ENCODE peak calls at places on chromosome 4, in six cellular contexts. U is IMR-90, Z is pancreas, T is RWPE2, W is MM.1S, H is colonic mucosa. J is an unnamed sample.

GRCh38 chr4:71020611-71021010 is 27.2 kb downstream of the DCK start:
- DNase-seq in H (no peak), U (peak; percentile 23), Z (no peak), W (no peak), T (no peak), J (no peak)

GRCh38 chr4:131348258-131348657 is 1800.8 kb upstream of the PCDH10 start:
- DNase-seq in W (peak; percentile 48), Z (no peak), U (no peak), T (no peak), H (no peak), J (no peak)

GRCh38 chr4:23324291-23324690 is 565.6 kb downstream of the PPARGC1A start:
- DNase-seq in U (no peak), W (no peak), Z (no peak), H (no peak), T (no peak), J (no peak)

GRCh38 chr4:152776352-152776751 is 3.2 kb downstream of the TIGD4 start:
- DNase-seq in U (peak; percentile 18), T (no peak), W (no peak), H (no peak), Z (no peak), J (no peak)

GRCh38 chr4:150135134-150135773 is 57.0 kb downstream of the DCLK2 start:
- DNase-seq in U (peak; percentile 52), T (no peak), H (no peak), Z (no peak), W (peak; percentile 43), J (no peak)

GRCh38 chr4:77372375-77372774 is 215.4 kb downstream of the CCNG2 start:
- DNase-seq in H (no peak), T (no peak), Z (no peak), U (no peak), W (no peak), J (no peak)

GRCh38 chr4:87525636-87526035 is 3.5 kb downstream of the SPARCL1 start:
- DNase-seq in T (no peak), H (no peak), W (no peak), U (peak; percentile 25), Z (no peak), J (peak; percentile 20)

GRCh38 chr4:122045533-122045932 is 93.7 kb upstream of the TRPC3 start:
- DNase-seq in H (no peak), U (peak; percentile 96), T (peak; percentile 93), W (no peak), Z (no peak), J (peak; percentile 94)

GRCh38 chr4:141065872-141066271 is 67.4 kb downstream of the RNF150 start:
- DNase-seq in T (no peak), W (no peak), U (no peak), H (no peak), Z (no peak), J (no peak)

GRCh38 chr4:183751081-183751480 is 92.0 kb downstream of the TRAPPC11 start:
- DNase-seq in U (no peak), H (no peak), Z (no peak), W (no peak), T (no peak), J (no peak)

GRCh38 chr4:110231869-110232268 is 33.5 kb upstream of the ELOVL6 start:
- DNase-seq in H (no peak), W (no peak), Z (no peak), T (no peak), U (no peak), J (no peak)

GRCh38 chr4:180688480-180688879 is 1554.7 kb upstream of the TENM3 start:
- DNase-seq in Z (no peak), W (no peak), H (no peak), U (no peak), T (no peak), J (no peak)

GRCh38 chr4:141922224-141922623 is 285.8 kb downstream of the IL15 start:
- DNase-seq in Z (no peak), T (no peak), W (no peak), U (no peak), H (no peak), J (peak; percentile 18)

GRCh38 chr4:55837903-55838302 is 15.5 kb upstream of the EXOC1 start:
- DNase-seq in T (no peak), W (no peak), H (no peak), U (no peak), Z (no peak), J (no peak)

GRCh38 chr4:98481167-98481566 is 177.2 kb downstream of the TSPAN5 start:
- DNase-seq in H (no peak), T (no peak), U (no peak), W (no peak), Z (no peak), J (no peak)

GRCh38 chr4:39922389-39922788 is 55.3 kb downstream of the PDS5A start:
- DNase-seq in H (no peak), Z (no peak), U (no peak), W (no peak), T (no peak), J (no peak)

GRCh38 chr4:186881521-186882220 is 158.0 kb upstream of the FAT1 start:
- DNase-seq in T (no peak), U (peak; percentile 67), W (no peak), Z (no peak), H (no peak), J (peak; percentile 77)

GRCh38 chr4:95594629-95595028 is 45.9 kb upstream of the UNC5C start:
- DNase-seq in W (no peak), H (no peak), Z (no peak), T (no peak), U (no peak), J (no peak)

GRCh38 chr4:185470503-185471195 is 884 bp downstream of the CCDC110 start:
- DNase-seq in H (peak; percentile 78), U (peak; percentile 12), Z (peak; percentile 89), T (no peak), W (peak; percentile 56), J (peak; percentile 12)

GRCh38 chr4:157035471-157035870 is 40.5 kb upstream of the GLRB start:
- DNase-seq in Z (no peak), W (no peak), T (no peak), U (no peak), H (no peak), J (no peak)

GRCh38 chr4:128163177-128164117 is 102.3 kb downstream of the LARP1B start:
- DNase-seq in U (peak; percentile 87), H (no peak), T (no peak), W (no peak), Z (no peak), J (peak; percentile 50)

GRCh38 chr4:152591876-152592275 is 56.0 kb upstream of the FBXW7 start:
- DNase-seq in T (no peak), W (no peak), Z (no peak), H (no peak), U (no peak), J (no peak)

GRCh38 chr4:177442623-177443155 is 452 bp upstream of the AGA start:
- DNase-seq in T (no peak), W (peak; percentile 10), Z (no peak), U (no peak), H (peak; percentile 25), J (no peak)

GRCh38 chr4:167234388-167234881 is at the start of gene SPOCK3:
- DNase-seq in W (peak; percentile 26), H (no peak), U (no peak), T (peak; percentile 52), Z (peak; percentile 71), J (peak; percentile 1)

GRCh38 chr4:147822128-147822527 is 90.2 kb downstream of the ARHGAP10 start:
- DNase-seq in U (peak; percentile 79), T (peak; percentile 95), H (peak; percentile 37), Z (peak; percentile 82), W (no peak), J (peak; percentile 90)

DNA sequence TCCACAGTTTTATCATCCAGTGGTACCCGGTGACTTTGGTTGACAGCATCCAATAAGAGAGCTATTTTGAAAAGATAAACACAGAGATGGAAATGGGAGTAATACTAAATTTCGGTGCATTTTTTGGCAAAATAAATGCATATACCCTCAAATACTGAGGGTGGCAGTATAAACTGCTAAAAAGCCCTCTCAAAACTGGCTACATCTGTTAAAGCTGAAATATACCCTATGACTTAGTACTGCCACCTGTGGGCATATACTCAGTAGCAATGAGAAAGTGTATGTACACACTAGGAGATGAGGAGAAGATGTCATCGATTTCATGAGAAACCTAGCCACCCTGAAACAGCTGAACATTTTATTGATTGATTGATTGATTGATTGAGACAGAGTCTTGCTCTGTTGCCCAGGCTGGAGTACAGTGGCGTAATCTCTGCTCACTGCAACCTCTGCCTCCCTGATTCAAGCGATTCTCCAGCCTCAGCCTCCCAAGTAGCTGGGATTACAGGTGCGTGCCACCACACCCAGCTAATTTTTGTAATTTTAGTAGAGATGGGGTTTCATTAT is 12.2 kb upstream of the TMEM128 start:
- DNase-seq in U (peak; percentile 63), W (peak; percentile 79), Z (no peak), T (no peak), H (no peak), J (peak; percentile 69)
- TF ChIP-seq CTCF in U (peak; percentile 59), W (peak; percentile 62), Z (no peak), T (peak; percentile 72), H (no peak), J (peak; percentile 60)

GRCh38 chr4:158202475-158202874 is 7.8 kb upstream of the TMEM144 start:
- DNase-seq in T (no peak), U (no peak), H (no peak), W (peak; percentile 59), Z (no peak), J (no peak)
- H3K4me3 ChIP-seq in T (no peak overlapping the region), U (no peak overlapping the region), H (no peak overlapping the region), W (peak overlapping the region; percentile 0), Z (no peak overlapping the region), J (no peak overlapping the region)

GRCh38 chr4:75289843-75290616 is 224.2 kb downstream of the RCHY1 start:
- DNase-seq in U (no peak), W (peak; percentile 78), T (no peak), Z (no peak), H (peak; percentile 44), J (no peak)
- TF ChIP-seq CTCF in U (peak; percentile 35), W (peak; percentile 74), T (peak; percentile 40), Z (no peak), H (peak; percentile 45), J (no peak)

DNA sequence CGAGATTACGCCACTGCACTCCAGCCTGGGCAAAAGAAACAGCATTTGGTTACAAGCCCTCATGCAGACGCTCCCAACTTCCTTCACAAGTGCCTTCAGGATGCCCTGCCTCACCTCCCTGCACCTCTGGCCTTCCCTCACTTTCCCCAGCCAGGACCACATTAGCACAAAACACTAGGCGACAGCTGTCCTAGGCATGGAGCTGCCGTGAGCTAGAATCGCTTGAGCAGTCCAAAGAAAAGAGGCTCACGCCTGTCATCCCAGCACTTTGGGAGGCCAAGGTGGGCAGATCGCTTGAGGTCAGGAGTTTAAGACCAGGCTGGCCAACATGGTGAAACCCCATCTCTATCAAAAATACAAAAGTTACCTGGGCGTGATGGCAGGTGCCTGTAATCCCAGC is 15.8 kb downstream of the RNF212 start:
- DNase-seq in W (no peak), T (no peak), H (peak; percentile 8), Z (no peak), U (no peak), J (no peak)
- H3K4me3 ChIP-seq in W (no peak overlapping the region), T (no peak overlapping the region), H (no peak overlapping the region), Z (no peak overlapping the region), U (no peak overlapping the region), J (no peak overlapping the region)

DNA sequence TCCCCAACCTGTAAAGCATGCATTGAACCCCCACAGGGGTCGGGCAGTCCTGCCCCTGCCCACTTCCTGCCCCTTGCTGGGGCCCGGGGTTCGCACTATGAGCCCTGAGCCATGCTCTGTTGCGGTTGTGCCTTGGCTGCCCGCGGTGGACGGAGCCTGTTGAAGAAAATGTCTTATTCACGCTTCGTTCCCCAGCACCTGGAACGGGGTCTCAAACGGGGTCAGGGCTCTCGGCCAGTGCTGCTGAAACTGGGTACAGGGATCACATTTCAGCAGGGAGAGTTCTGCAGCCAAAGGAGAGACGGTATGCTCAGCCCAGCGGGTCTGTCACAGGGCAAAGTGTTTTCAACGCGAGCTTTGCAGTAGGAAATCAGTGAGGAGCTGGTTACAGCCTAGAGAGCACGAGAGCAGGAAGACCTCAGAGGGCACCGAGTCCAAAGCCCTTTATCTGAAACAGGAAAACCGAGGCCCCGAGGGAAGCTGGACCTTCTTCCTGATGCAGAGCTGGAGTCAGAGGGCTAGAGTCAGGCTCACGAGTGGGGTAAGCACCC is 46.3 kb upstream of the AFAP1 start:
- DNase-seq in Z (no peak), W (no peak), U (peak; percentile 36), H (no peak), T (no peak), J (peak; percentile 27)
- TF ChIP-seq CTCF in Z (no peak), W (no peak), U (no peak), H (no peak), T (no peak), J (no peak)